ENCODE peak calls at places on chromosomes 1 and 21, in four cellular contexts. One of them, this sample, is unnamed.

GRCh38 chr21:45374826-45375455 is 30.0 kb upstream of the COL18A1 start:
- DNase-seq in progenitor cell of endocrine pancreas: no peak
- DNase-seq in cardiac muscle cell: no peak
- DNase-seq in Peyer's patch: no peak
- DNase-seq in this sample: no peak

GRCh38 chr1:20032425-20032824 is 37.6 kb upstream of the PLA2G5 start:
- DNase-seq in progenitor cell of endocrine pancreas: no peak
- DNase-seq in cardiac muscle cell: no peak
- DNase-seq in Peyer's patch: no peak
- DNase-seq in this sample: no peak

GRCh38 chr1:112710586-112710985 is 3.7 kb upstream of the RHOC start:
- DNase-seq in progenitor cell of endocrine pancreas: no peak
- DNase-seq in cardiac muscle cell: no peak
- DNase-seq in Peyer's patch: no peak
- DNase-seq in this sample: no peak

GRCh38 chr1:44489481-44489880 is 84.4 kb downstream of the RNF220 start:
- DNase-seq in progenitor cell of endocrine pancreas: no peak
- DNase-seq in cardiac muscle cell: peak
- DNase-seq in Peyer's patch: no peak
- DNase-seq in this sample: no peak

GRCh38 chr1:32035119-32035518 is 21.5 kb downstream of the KHDRBS1 start:
- DNase-seq in progenitor cell of endocrine pancreas: no peak
- DNase-seq in cardiac muscle cell: no peak
- DNase-seq in Peyer's patch: no peak
- DNase-seq in this sample: no peak

GRCh38 chr1:184187097-184187496 is 135.6 kb downstream of the TSEN15 start:
- DNase-seq in progenitor cell of endocrine pancreas: no peak
- DNase-seq in cardiac muscle cell: no peak
- DNase-seq in Peyer's patch: no peak
- DNase-seq in this sample: no peak

GRCh38 chr1:91402023-91402422 is 2.6 kb downstream of the HFM1 start:
- DNase-seq in progenitor cell of endocrine pancreas: no peak
- DNase-seq in cardiac muscle cell: peak
- DNase-seq in Peyer's patch: no peak
- DNase-seq in this sample: no peak

GRCh38 chr1:80143361-80143760 is 1136.8 kb upstream of the ADGRL4 start:
- DNase-seq in progenitor cell of endocrine pancreas: no peak
- DNase-seq in cardiac muscle cell: no peak
- DNase-seq in Peyer's patch: no peak
- DNase-seq in this sample: no peak

GRCh38 chr1:119387858-119388257 is 19.3 kb downstream of the HAO2 start:
- DNase-seq in progenitor cell of endocrine pancreas: no peak
- DNase-seq in cardiac muscle cell: no peak
- DNase-seq in Peyer's patch: no peak
- DNase-seq in this sample: no peak

GRCh38 chr1:31959941-31960340 is 21.8 kb upstream of the PTP4A2 start:
- DNase-seq in progenitor cell of endocrine pancreas: no peak
- DNase-seq in cardiac muscle cell: peak
- DNase-seq in Peyer's patch: no peak
- DNase-seq in this sample: no peak

GRCh38 chr1:11650331-11650991 is 3.8 kb downstream of the FBXO2 start:
- DNase-seq in progenitor cell of endocrine pancreas: peak
- DNase-seq in cardiac muscle cell: peak
- DNase-seq in Peyer's patch: peak
- DNase-seq in this sample: peak

GRCh38 chr1:11602981-11603380 is 51.2 kb downstream of the FBXO2 start:
- DNase-seq in progenitor cell of endocrine pancreas: no peak
- DNase-seq in cardiac muscle cell: no peak
- DNase-seq in Peyer's patch: no peak
- DNase-seq in this sample: no peak

GRCh38 chr1:58816747-58817221 is 32.9 kb upstream of the JUN start:
- DNase-seq in progenitor cell of endocrine pancreas: no peak
- DNase-seq in cardiac muscle cell: peak
- DNase-seq in Peyer's patch: no peak
- DNase-seq in this sample: no peak

GRCh38 chr21:42621166-42621827 is 32.1 kb upstream of the PDE9A start:
- DNase-seq in progenitor cell of endocrine pancreas: no peak
- DNase-seq in cardiac muscle cell: no peak
- DNase-seq in Peyer's patch: no peak
- DNase-seq in this sample: no peak

GRCh38 chr1:13888351-13888996 is 188.5 kb downstream of the PRDM2 start:
- DNase-seq in progenitor cell of endocrine pancreas: no peak
- DNase-seq in cardiac muscle cell: no peak
- DNase-seq in Peyer's patch: no peak
- DNase-seq in this sample: no peak

GRCh38 chr1:11204396-11205190 is 15.4 kb downstream of the ANGPTL7 start:
- DNase-seq in progenitor cell of endocrine pancreas: no peak
- DNase-seq in cardiac muscle cell: no peak
- DNase-seq in Peyer's patch: no peak
- DNase-seq in this sample: no peak

GRCh38 chr1:172826096-172826741 is 167.3 kb downstream of the FASLG start:
- DNase-seq in progenitor cell of endocrine pancreas: no peak
- DNase-seq in cardiac muscle cell: peak
- DNase-seq in Peyer's patch: no peak
- DNase-seq in this sample: no peak

GRCh38 chr1:77354996-77355395 is 73.2 kb downstream of the AK5 start:
- DNase-seq in progenitor cell of endocrine pancreas: no peak
- DNase-seq in cardiac muscle cell: no peak
- DNase-seq in Peyer's patch: no peak
- DNase-seq in this sample: no peak

GRCh38 chr1:24190970-24191570 is 4.0 kb upstream of the IFNLR1 start:
- DNase-seq in progenitor cell of endocrine pancreas: no peak
- DNase-seq in cardiac muscle cell: no peak
- DNase-seq in Peyer's patch: peak
- DNase-seq in this sample: no peak

GRCh38 chr1:149931212-149931805 is 3.7 kb upstream of the SF3B4 start:
- DNase-seq in progenitor cell of endocrine pancreas: no peak
- DNase-seq in cardiac muscle cell: no peak
- DNase-seq in Peyer's patch: no peak
- DNase-seq in this sample: no peak

GRCh38 chr1:204516180-204516879 is at the start of gene MDM4:
- DNase-seq in progenitor cell of endocrine pancreas: peak
- DNase-seq in cardiac muscle cell: peak
- DNase-seq in Peyer's patch: peak
- DNase-seq in this sample: peak

GRCh38 chr1:63874278-63874880 is 100.6 kb downstream of the ROR1 start:
- DNase-seq in progenitor cell of endocrine pancreas: no peak
- DNase-seq in cardiac muscle cell: peak
- DNase-seq in Peyer's patch: no peak
- DNase-seq in this sample: no peak

GRCh38 chr21:26331581-26331980 is 161.0 kb upstream of the APP start:
- DNase-seq in progenitor cell of endocrine pancreas: no peak
- DNase-seq in cardiac muscle cell: no peak
- DNase-seq in Peyer's patch: no peak
- DNase-seq in this sample: no peak

GRCh38 chr1:153032677-153033308 is 1.8 kb downstream of the SPRR1B start:
- DNase-seq in progenitor cell of endocrine pancreas: no peak
- DNase-seq in cardiac muscle cell: peak
- DNase-seq in Peyer's patch: no peak
- DNase-seq in this sample: no peak

GRCh38 chr21:45156459-45156858 is 82.1 kb downstream of the ADARB1 start:
- DNase-seq in progenitor cell of endocrine pancreas: no peak
- DNase-seq in cardiac muscle cell: no peak
- DNase-seq in Peyer's patch: no peak
- DNase-seq in this sample: no peak

GRCh38 chr21:45768741-45769049 is 125.2 kb downstream of the PCBP3 start:
- DNase-seq in progenitor cell of endocrine pancreas: no peak
- DNase-seq in cardiac muscle cell: no peak
- DNase-seq in Peyer's patch: no peak
- DNase-seq in this sample: no peak

GRCh38 chr1:230077011-230077410 is 10.0 kb downstream of the GALNT2 start:
- DNase-seq in progenitor cell of endocrine pancreas: no peak
- DNase-seq in cardiac muscle cell: no peak
- DNase-seq in Peyer's patch: no peak
- DNase-seq in this sample: no peak

GRCh38 chr1:79204774-79205173 is 198.2 kb upstream of the ADGRL4 start:
- DNase-seq in progenitor cell of endocrine pancreas: no peak
- DNase-seq in cardiac muscle cell: no peak
- DNase-seq in Peyer's patch: no peak
- DNase-seq in this sample: no peak

GRCh38 chr1:6025269-6026094 is 20.2 kb upstream of the KCNAB2 start:
- DNase-seq in progenitor cell of endocrine pancreas: no peak
- DNase-seq in cardiac muscle cell: no peak
- DNase-seq in Peyer's patch: no peak
- DNase-seq in this sample: no peak

GRCh38 chr1:28867850-28868249 is 46.5 kb upstream of the EPB41 start:
- DNase-seq in progenitor cell of endocrine pancreas: no peak
- DNase-seq in cardiac muscle cell: no peak
- DNase-seq in Peyer's patch: no peak
- DNase-seq in this sample: no peak

GRCh38 chr21:15978158-15978805 is 248.5 kb downstream of the USP25 start:
- DNase-seq in progenitor cell of endocrine pancreas: no peak
- DNase-seq in cardiac muscle cell: peak
- DNase-seq in Peyer's patch: no peak
- DNase-seq in this sample: no peak

DNA sequence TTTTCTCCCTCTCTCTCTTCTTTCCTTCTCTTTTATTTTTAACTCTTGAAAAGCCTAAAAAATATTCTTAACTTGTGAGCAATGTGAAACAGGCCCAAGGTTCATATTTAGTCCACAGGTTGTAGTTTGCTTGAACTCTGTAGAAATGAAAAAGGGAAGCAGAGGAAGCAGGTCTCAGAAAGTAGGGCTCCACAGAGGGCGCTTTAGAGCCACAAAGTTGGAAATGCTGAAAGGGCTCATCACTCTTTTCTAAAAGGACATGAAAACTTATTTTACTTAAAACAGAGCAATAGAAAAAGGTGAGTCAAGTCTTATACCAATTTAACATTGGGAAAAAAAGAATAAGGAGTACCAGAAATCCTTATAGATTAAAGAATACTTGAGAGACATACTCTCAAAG is 247.0 kb downstream of the USP25 start:
- DNase-seq in progenitor cell of endocrine pancreas: no peak
- DNase-seq in cardiac muscle cell: no peak
- DNase-seq in Peyer's patch: no peak
- DNase-seq in this sample: no peak
- TF ChIP-seq CTCF in progenitor cell of endocrine pancreas: peak
- TF ChIP-seq CTCF in cardiac muscle cell: peak
- TF ChIP-seq CTCF in Peyer's patch: no peak
- TF ChIP-seq CTCF in this sample: no peak

GRCh38 chr1:188709146-188709545 is 1768.5 kb downstream of the BRINP3 start:
- DNase-seq in progenitor cell of endocrine pancreas: no peak
- DNase-seq in cardiac muscle cell: peak
- DNase-seq in Peyer's patch: no peak
- DNase-seq in this sample: no peak

GRCh38 chr1:188706742-188707141 is 1770.9 kb downstream of the BRINP3 start:
- DNase-seq in progenitor cell of endocrine pancreas: no peak
- DNase-seq in cardiac muscle cell: peak
- DNase-seq in Peyer's patch: no peak
- DNase-seq in this sample: no peak
- TF ChIP-seq CTCF in progenitor cell of endocrine pancreas: no peak
- TF ChIP-seq CTCF in cardiac muscle cell: no peak
- TF ChIP-seq CTCF in Peyer's patch: no peak
- TF ChIP-seq CTCF in this sample: no peak

GRCh38 chr1:38872401-38873026 is 634 bp downstream of the MYCBP start:
- DNase-seq in progenitor cell of endocrine pancreas: no peak
- DNase-seq in cardiac muscle cell: peak
- DNase-seq in Peyer's patch: peak
- DNase-seq in this sample: peak

GRCh38 chr1:38870996-38871395 is 2.2 kb downstream of the MYCBP start:
- DNase-seq in progenitor cell of endocrine pancreas: no peak
- DNase-seq in cardiac muscle cell: no peak
- DNase-seq in Peyer's patch: no peak
- DNase-seq in this sample: no peak

GRCh38 chr1:38875811-38876210 is 2.7 kb upstream of the MYCBP start:
- DNase-seq in progenitor cell of endocrine pancreas: no peak
- DNase-seq in cardiac muscle cell: no peak
- DNase-seq in Peyer's patch: no peak
- DNase-seq in this sample: no peak

DNA sequence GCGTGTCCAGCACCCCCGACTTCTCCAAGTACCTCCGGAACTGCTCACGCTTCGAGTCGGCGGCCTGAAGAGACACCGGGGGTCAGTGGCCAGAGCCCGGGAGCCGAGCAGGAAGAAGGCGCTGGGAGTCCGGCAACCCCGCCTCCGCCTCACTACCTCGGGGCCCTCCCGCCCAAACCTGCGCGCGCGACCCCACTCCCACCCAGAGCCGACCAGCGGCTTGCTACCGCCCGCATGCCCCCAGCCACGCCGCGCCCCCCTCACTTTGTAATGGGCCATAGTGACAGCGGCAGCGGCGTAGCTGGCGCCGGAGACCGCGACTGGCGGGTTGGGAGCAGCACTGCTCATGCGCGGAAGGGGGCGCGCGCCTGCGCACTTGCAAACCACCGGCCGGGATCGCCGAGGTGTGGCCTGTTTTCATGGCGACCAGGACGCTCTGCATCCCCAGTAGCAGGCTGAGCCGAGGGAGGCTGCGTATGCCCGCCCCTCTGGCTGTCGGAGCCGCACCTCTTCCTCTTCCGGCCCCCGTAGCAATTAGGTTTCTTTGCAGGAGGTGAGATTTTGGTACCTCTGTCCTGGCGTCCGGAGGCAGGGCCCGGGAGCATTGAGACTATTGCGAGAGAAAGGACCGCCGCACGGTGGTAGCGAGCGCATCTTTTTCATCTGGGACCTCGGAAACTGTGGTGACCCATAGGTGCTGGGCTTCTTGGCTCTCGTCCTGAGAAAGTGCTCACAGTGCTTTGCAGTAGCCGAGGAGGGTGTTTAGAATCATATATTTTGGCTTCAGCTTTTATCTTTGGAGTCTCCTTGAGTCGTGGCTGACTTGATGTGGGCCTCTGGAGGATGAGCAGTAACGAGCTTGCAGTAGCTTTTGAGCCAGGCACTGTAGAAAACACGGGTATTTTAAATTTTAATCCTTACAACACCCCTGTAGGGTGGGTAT is at the start of gene MYCBP:
- DNase-seq in progenitor cell of endocrine pancreas: peak
- DNase-seq in cardiac muscle cell: peak
- DNase-seq in Peyer's patch: peak
- DNase-seq in this sample: peak
- TF ChIP-seq CTCF in progenitor cell of endocrine pancreas: peak
- TF ChIP-seq CTCF in cardiac muscle cell: no peak
- TF ChIP-seq CTCF in Peyer's patch: no peak
- TF ChIP-seq CTCF in this sample: no peak

GRCh38 chr1:202961220-202961880 is 3.2 kb upstream of the ADIPOR1 start:
- DNase-seq in progenitor cell of endocrine pancreas: no peak
- DNase-seq in cardiac muscle cell: no peak
- DNase-seq in Peyer's patch: no peak
- DNase-seq in this sample: no peak
- TF ChIP-seq CTCF in progenitor cell of endocrine pancreas: no peak
- TF ChIP-seq CTCF in cardiac muscle cell: no peak
- TF ChIP-seq CTCF in Peyer's patch: no peak
- TF ChIP-seq CTCF in this sample: no peak

GRCh38 chr1:218524526-218524925 is 179.4 kb downstream of the TGFB2 start:
- DNase-seq in progenitor cell of endocrine pancreas: no peak
- DNase-seq in cardiac muscle cell: no peak
- DNase-seq in Peyer's patch: no peak
- DNase-seq in this sample: no peak

GRCh38 chr1:218525451-218526197 is 180.5 kb downstream of the TGFB2 start:
- DNase-seq in progenitor cell of endocrine pancreas: no peak
- DNase-seq in cardiac muscle cell: no peak
- DNase-seq in Peyer's patch: no peak
- DNase-seq in this sample: no peak

GRCh38 chr1:218524986-218525385 is 179.8 kb downstream of the TGFB2 start:
- DNase-seq in progenitor cell of endocrine pancreas: no peak
- DNase-seq in cardiac muscle cell: no peak
- DNase-seq in Peyer's patch: no peak
- DNase-seq in this sample: no peak

GRCh38 chr1:218518341-218518740 is 173.2 kb downstream of the TGFB2 start:
- DNase-seq in progenitor cell of endocrine pancreas: no peak
- DNase-seq in cardiac muscle cell: no peak
- DNase-seq in Peyer's patch: no peak
- DNase-seq in this sample: no peak

GRCh38 chr1:218521414-218522169 is 176.5 kb downstream of the TGFB2 start:
- DNase-seq in progenitor cell of endocrine pancreas: no peak
- DNase-seq in cardiac muscle cell: peak
- DNase-seq in Peyer's patch: peak
- DNase-seq in this sample: no peak
- TF ChIP-seq CTCF in progenitor cell of endocrine pancreas: peak
- TF ChIP-seq CTCF in cardiac muscle cell: peak
- TF ChIP-seq CTCF in Peyer's patch: peak
- TF ChIP-seq CTCF in this sample: peak

This sample was measured in CD14-positive monocyte.